ENCODE peak calls at places on chromosomes 13 and 19, in four cellular contexts. O, L, V and P are unnamed samples.

GRCh38 chr19:46728693-46729339 is 11.9 kb upstream of the PRKD2 start:
- DNase-seq in O (peak), L (peak), V (peak), P (peak)

GRCh38 chr19:48654299-48655059 is 8.5 kb upstream of the CA11 start:
- DNase-seq in O (no peak), L (no peak), V (no peak), P (no peak)

GRCh38 chr19:18883530-18884304 is 12.2 kb downstream of the CERS1 start:
- DNase-seq in O (peak), L (no peak), V (no peak), P (no peak)

GRCh38 chr13:99086149-99086868 is 108.4 kb upstream of the DOCK9 start:
- DNase-seq in O (peak), L (peak), V (peak), P (peak)

GRCh38 chr13:84574851-84575250 is 692.6 kb upstream of the SLITRK1 start:
- DNase-seq in O (no peak), L (no peak), V (no peak), P (peak)

GRCh38 chr13:94369862-94370491 is 109.5 kb downstream of the DCT start:
- DNase-seq in O (no peak), L (no peak), V (no peak), P (no peak)

GRCh38 chr19:12953456-12954149 is 3.4 kb downstream of the GADD45GIP1 start:
- DNase-seq in O (no peak), L (no peak), V (no peak), P (no peak)

GRCh38 chr19:11495481-11495880 is 10.2 kb downstream of the ZNF653 start:
- DNase-seq in O (no peak), L (no peak), V (no peak), P (no peak)

GRCh38 chr13:97249797-97250495 is 27.8 kb downstream of the MBNL2 start:
- DNase-seq in O (no peak), L (no peak), V (no peak), P (no peak)

GRCh38 chr19:49642488-49643035 is 553 bp downstream of the SCAF1 start:
- DNase-seq in O (no peak), L (peak), V (no peak), P (no peak)

GRCh38 chr19:41904118-41904870 is 21.3 kb downstream of the ARHGEF1 start:
- DNase-seq in O (peak), L (no peak), V (no peak), P (peak)

GRCh38 chr19:55333870-55334269 is 5.8 kb upstream of the KMT5C start:
- DNase-seq in O (peak), L (no peak), V (no peak), P (peak)

GRCh38 chr19:55050749-55051532 is 12.0 kb downstream of the RDH13 start:
- DNase-seq in O (no peak), L (no peak), V (peak), P (no peak)

GRCh38 chr13:30398601-30399072 is 23.7 kb upstream of the UBE2L5 start:
- DNase-seq in O (no peak), L (no peak), V (no peak), P (no peak)

GRCh38 chr13:110723598-110723997 is 10.1 kb downstream of the ING1 start:
- DNase-seq in O (no peak), L (no peak), V (no peak), P (no peak)